ENCODE peak calls at places on chromosome 18, in seven cellular contexts. One of them, this sample, is unnamed. For H3K36me3, the result is how much of the 10 kb centered on the place peaks cover.

GRCh38 chr18:11689972-11690570 is 1.0 kb downstream of the GNAL start:
- DNase-seq in kidney: no peak
- DNase-seq in brain microvascular endothelial cell: no peak
- DNase-seq in GM12878: no peak
- DNase-seq in left ventricle myocardium inferior: no peak
- DNase-seq in right lobe of liver: no peak
- DNase-seq in OCI-LY7: no peak
- DNase-seq in this sample: no peak

GRCh38 chr18:9792565-9793226 is 84.6 kb downstream of the RAB31 start:
- DNase-seq in kidney: no peak
- DNase-seq in brain microvascular endothelial cell: no peak
- DNase-seq in GM12878: no peak
- DNase-seq in left ventricle myocardium inferior: no peak
- DNase-seq in right lobe of liver: no peak
- DNase-seq in OCI-LY7: peak
- DNase-seq in this sample: no peak

GRCh38 chr18:79884296-79884962 is 67.0 kb downstream of the SLC66A2 start:
- DNase-seq in kidney: no peak
- DNase-seq in brain microvascular endothelial cell: no peak
- DNase-seq in GM12878: no peak
- DNase-seq in left ventricle myocardium inferior: no peak
- DNase-seq in right lobe of liver: no peak
- DNase-seq in OCI-LY7: no peak
- DNase-seq in this sample: no peak

GRCh38 chr18:9437049-9437448 is 38.3 kb upstream of the RALBP1 start:
- DNase-seq in kidney: no peak
- DNase-seq in brain microvascular endothelial cell: no peak
- DNase-seq in GM12878: no peak
- DNase-seq in left ventricle myocardium inferior: no peak
- DNase-seq in right lobe of liver: no peak
- DNase-seq in OCI-LY7: no peak
- DNase-seq in this sample: no peak

GRCh38 chr18:59029663-59030421 is 109.8 kb upstream of the SEC11C start:
- DNase-seq in kidney: no peak
- DNase-seq in brain microvascular endothelial cell: no peak
- DNase-seq in GM12878: no peak
- DNase-seq in left ventricle myocardium inferior: no peak
- DNase-seq in right lobe of liver: no peak
- DNase-seq in OCI-LY7: no peak
- DNase-seq in this sample: no peak

GRCh38 chr18:9722691-9723090 is 14.6 kb downstream of the RAB31 start:
- DNase-seq in kidney: no peak
- DNase-seq in brain microvascular endothelial cell: no peak
- DNase-seq in GM12878: no peak
- DNase-seq in left ventricle myocardium inferior: no peak
- DNase-seq in right lobe of liver: peak
- DNase-seq in OCI-LY7: peak
- DNase-seq in this sample: no peak

GRCh38 chr18:56036673-56037072 is 448.7 kb upstream of the TCF4 start:
- DNase-seq in kidney: no peak
- DNase-seq in brain microvascular endothelial cell: no peak
- DNase-seq in GM12878: no peak
- DNase-seq in left ventricle myocardium inferior: no peak
- DNase-seq in right lobe of liver: no peak
- DNase-seq in OCI-LY7: no peak
- DNase-seq in this sample: no peak

GRCh38 chr18:7038330-7038846 is 79.2 kb downstream of the LAMA1 start:
- DNase-seq in kidney: peak
- DNase-seq in brain microvascular endothelial cell: peak
- DNase-seq in GM12878: no peak
- DNase-seq in left ventricle myocardium inferior: peak
- DNase-seq in right lobe of liver: peak
- DNase-seq in OCI-LY7: peak
- DNase-seq in this sample: peak

GRCh38 chr18:77035380-77035779 is 97.2 kb downstream of the MBP start:
- DNase-seq in kidney: no peak
- DNase-seq in brain microvascular endothelial cell: peak
- DNase-seq in GM12878: no peak
- DNase-seq in left ventricle myocardium inferior: no peak
- DNase-seq in right lobe of liver: no peak
- DNase-seq in OCI-LY7: no peak
- DNase-seq in this sample: no peak

GRCh38 chr18:77815666-77816338 is 566.2 kb downstream of the GALR1 start:
- DNase-seq in kidney: no peak
- DNase-seq in brain microvascular endothelial cell: no peak
- DNase-seq in GM12878: no peak
- DNase-seq in left ventricle myocardium inferior: no peak
- DNase-seq in right lobe of liver: no peak
- DNase-seq in OCI-LY7: no peak
- DNase-seq in this sample: no peak

GRCh38 chr18:23924813-23925212 is 89.7 kb upstream of the TTC39C start:
- DNase-seq in kidney: no peak
- DNase-seq in brain microvascular endothelial cell: peak
- DNase-seq in GM12878: no peak
- DNase-seq in left ventricle myocardium inferior: no peak
- DNase-seq in right lobe of liver: no peak
- DNase-seq in OCI-LY7: no peak
- DNase-seq in this sample: no peak

GRCh38 chr18:79511671-79512301 is 116.1 kb downstream of the NFATC1 start:
- DNase-seq in kidney: peak
- DNase-seq in brain microvascular endothelial cell: no peak
- DNase-seq in GM12878: no peak
- DNase-seq in left ventricle myocardium inferior: no peak
- DNase-seq in right lobe of liver: peak
- DNase-seq in OCI-LY7: no peak
- DNase-seq in this sample: no peak

GRCh38 chr18:12750076-12750707 is 47.4 kb downstream of the PSMG2 start:
- DNase-seq in kidney: no peak
- DNase-seq in brain microvascular endothelial cell: no peak
- DNase-seq in GM12878: peak
- DNase-seq in left ventricle myocardium inferior: no peak
- DNase-seq in right lobe of liver: no peak
- DNase-seq in OCI-LY7: peak
- DNase-seq in this sample: no peak

GRCh38 chr18:685438-685837 is 27.0 kb downstream of the ENOSF1 start:
- DNase-seq in kidney: no peak
- DNase-seq in brain microvascular endothelial cell: no peak
- DNase-seq in GM12878: no peak
- DNase-seq in left ventricle myocardium inferior: no peak
- DNase-seq in right lobe of liver: no peak
- DNase-seq in OCI-LY7: no peak
- DNase-seq in this sample: no peak

GRCh38 chr18:683531-683930 is 26.1 kb downstream of the TYMS start:
- DNase-seq in kidney: no peak
- DNase-seq in brain microvascular endothelial cell: no peak
- DNase-seq in GM12878: no peak
- DNase-seq in left ventricle myocardium inferior: no peak
- DNase-seq in right lobe of liver: no peak
- DNase-seq in OCI-LY7: no peak
- DNase-seq in this sample: no peak

GRCh38 chr18:681985-682384 is 24.5 kb downstream of the TYMS start:
- DNase-seq in kidney: no peak
- DNase-seq in brain microvascular endothelial cell: no peak
- DNase-seq in GM12878: no peak
- DNase-seq in left ventricle myocardium inferior: no peak
- DNase-seq in right lobe of liver: no peak
- DNase-seq in OCI-LY7: no peak
- DNase-seq in this sample: no peak

GRCh38 chr18:680392-680791 is 22.9 kb downstream of the TYMS start:
- DNase-seq in kidney: no peak
- DNase-seq in brain microvascular endothelial cell: no peak
- DNase-seq in GM12878: no peak
- DNase-seq in left ventricle myocardium inferior: no peak
- DNase-seq in right lobe of liver: no peak
- DNase-seq in OCI-LY7: no peak
- DNase-seq in this sample: no peak

DNA sequence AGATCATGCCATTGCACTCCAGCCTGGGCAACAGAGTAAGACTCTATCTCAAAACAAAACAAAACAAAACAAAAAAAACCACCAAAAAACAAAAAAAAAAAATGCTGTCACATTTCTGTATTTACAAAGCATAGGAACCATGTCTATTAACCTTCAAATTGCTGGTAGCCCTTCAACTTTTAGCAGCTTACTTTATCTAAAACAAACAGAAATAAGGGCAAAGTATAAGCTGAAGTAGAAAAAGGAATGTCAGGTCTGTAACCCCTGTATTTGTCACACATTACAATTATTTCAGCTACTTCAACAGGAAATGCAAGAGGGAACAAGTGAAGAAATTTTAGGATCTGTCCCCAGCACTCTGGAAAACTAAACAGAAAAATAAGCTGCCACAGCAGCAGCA is 25.4 kb downstream of the TYMS start:
- DNase-seq in kidney: no peak
- DNase-seq in brain microvascular endothelial cell: no peak
- DNase-seq in GM12878: no peak
- DNase-seq in left ventricle myocardium inferior: no peak
- DNase-seq in right lobe of liver: no peak
- DNase-seq in OCI-LY7: no peak
- DNase-seq in this sample: no peak
- H3K36me3 ChIP-seq in kidney: under half
- H3K36me3 ChIP-seq in brain microvascular endothelial cell: under half
- H3K36me3 ChIP-seq in GM12878: under half
- H3K36me3 ChIP-seq in left ventricle myocardium inferior: half or more
- H3K36me3 ChIP-seq in right lobe of liver: under half
- H3K36me3 ChIP-seq in OCI-LY7: under half
- H3K36me3 ChIP-seq in this sample: under half

GRCh38 chr18:51287818-51288508 is 90.5 kb upstream of the MEX3C start:
- DNase-seq in kidney: no peak
- DNase-seq in brain microvascular endothelial cell: no peak
- DNase-seq in GM12878: no peak
- DNase-seq in left ventricle myocardium inferior: no peak
- DNase-seq in right lobe of liver: no peak
- DNase-seq in OCI-LY7: no peak
- DNase-seq in this sample: no peak
- H3K4me3 ChIP-seq in kidney: no peak
- H3K4me3 ChIP-seq in brain microvascular endothelial cell: no peak
- H3K4me3 ChIP-seq in GM12878: no peak
- H3K4me3 ChIP-seq in left ventricle myocardium inferior: no peak
- H3K4me3 ChIP-seq in right lobe of liver: no peak
- H3K4me3 ChIP-seq in OCI-LY7: no peak
- H3K4me3 ChIP-seq in this sample: no peak

DNA sequence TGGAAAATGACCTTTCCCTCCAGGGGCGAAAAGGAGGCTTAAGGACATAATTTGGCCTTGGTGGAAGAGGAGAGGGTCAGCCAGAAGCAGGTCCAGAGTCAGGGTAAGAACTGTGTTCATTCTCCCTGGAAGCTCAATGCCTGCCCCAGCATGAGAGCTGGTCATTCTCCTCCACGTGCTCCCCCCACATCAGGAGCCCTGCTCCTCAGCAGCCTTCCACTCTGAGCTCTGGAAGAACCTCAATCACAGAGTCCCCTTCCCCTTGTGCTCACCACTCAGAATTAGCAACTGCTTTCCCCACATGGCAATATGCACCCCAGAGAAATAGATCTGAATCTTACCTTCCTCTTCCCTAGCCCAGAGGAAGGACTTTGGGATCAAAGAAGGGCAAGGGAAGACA is 115.4 kb downstream of the TMEM200C start:
- DNase-seq in kidney: no peak
- DNase-seq in brain microvascular endothelial cell: no peak
- DNase-seq in GM12878: no peak
- DNase-seq in left ventricle myocardium inferior: no peak
- DNase-seq in right lobe of liver: no peak
- DNase-seq in OCI-LY7: no peak
- DNase-seq in this sample: no peak
- TF ChIP-seq CTCF in kidney: no peak
- TF ChIP-seq CTCF in brain microvascular endothelial cell: no peak
- TF ChIP-seq CTCF in GM12878: no peak
- TF ChIP-seq CTCF in left ventricle myocardium inferior: no peak
- TF ChIP-seq CTCF in right lobe of liver: no peak
- TF ChIP-seq CTCF in OCI-LY7: no peak
- TF ChIP-seq CTCF in this sample: no peak

DNA sequence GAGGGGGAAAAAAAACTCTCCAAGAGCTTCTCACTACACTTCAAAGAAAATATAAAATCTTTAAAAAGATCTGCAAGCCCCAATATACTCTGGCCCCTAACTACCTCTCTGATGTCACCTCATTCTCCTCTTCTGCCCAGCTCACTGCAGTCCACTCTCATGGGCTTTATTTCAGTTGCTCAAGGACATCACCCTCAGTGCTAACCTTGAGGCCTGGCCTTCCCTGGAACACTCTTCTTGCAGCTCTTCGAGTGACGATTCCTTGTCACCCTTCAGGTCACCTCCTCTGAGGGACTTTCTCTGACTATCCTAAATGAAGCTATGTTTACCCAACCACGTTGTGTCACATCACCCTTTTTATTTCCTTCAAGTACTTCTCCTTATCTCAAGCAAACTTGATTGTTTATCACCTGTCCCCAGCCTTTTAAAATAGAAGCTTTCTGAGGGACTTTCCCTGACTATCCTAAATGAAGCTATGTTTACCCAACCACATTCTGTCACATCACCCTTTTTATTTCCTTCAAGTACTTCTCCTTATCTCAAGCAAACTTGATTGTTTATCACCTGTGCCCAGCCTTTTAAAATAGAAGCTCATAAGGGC is 10.4 kb downstream of the RTTN start:
- DNase-seq in kidney: no peak
- DNase-seq in brain microvascular endothelial cell: no peak
- DNase-seq in GM12878: peak
- DNase-seq in left ventricle myocardium inferior: no peak
- DNase-seq in right lobe of liver: no peak
- DNase-seq in OCI-LY7: no peak
- DNase-seq in this sample: no peak
- H3K36me3 ChIP-seq in kidney: under half
- H3K36me3 ChIP-seq in brain microvascular endothelial cell: under half
- H3K36me3 ChIP-seq in GM12878: under half
- H3K36me3 ChIP-seq in left ventricle myocardium inferior: half or more
- H3K36me3 ChIP-seq in right lobe of liver: under half
- H3K36me3 ChIP-seq in OCI-LY7: half or more
- H3K36me3 ChIP-seq in this sample: under half

DNA sequence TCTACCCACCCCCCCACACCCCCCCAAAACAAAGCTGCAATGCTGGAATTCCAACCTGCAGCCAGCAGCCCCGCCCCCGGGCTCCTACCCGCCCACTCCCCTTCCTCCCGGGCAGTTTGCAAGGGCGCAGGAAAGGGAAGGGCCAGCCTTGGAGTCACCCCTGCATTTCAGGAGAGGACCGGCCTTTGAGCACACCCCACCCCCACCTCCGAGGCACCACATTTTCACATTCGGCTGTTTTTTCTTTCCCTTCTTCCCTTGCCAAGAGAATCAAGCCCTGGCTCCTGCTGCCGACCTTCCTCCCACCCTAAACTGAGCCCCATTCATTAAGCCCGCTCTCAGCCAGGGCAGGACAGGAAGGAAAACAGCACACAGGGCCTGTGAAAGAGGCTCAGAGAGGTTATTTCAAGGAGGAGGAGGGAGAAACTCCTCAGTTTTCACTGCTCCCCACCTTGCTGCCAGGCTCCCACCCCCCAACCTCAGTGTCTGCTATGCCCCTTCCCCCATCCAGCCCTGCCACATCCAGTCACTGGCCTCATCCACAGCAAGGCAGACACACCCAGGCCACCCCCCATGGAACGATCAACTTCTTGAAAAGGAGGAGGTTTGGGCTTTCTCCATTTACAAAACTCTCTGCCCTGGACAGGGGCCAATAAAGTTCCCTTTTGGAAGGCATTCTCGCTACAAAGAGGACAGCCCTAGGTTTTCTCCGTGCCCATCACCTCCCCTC is 11.2 kb downstream of the SMAD7 start:
- DNase-seq in kidney: peak
- DNase-seq in brain microvascular endothelial cell: no peak
- DNase-seq in GM12878: no peak
- DNase-seq in left ventricle myocardium inferior: peak
- DNase-seq in right lobe of liver: no peak
- DNase-seq in OCI-LY7: no peak
- DNase-seq in this sample: no peak
- H3K4me3 ChIP-seq in kidney: peak
- H3K4me3 ChIP-seq in brain microvascular endothelial cell: peak
- H3K4me3 ChIP-seq in GM12878: peak
- H3K4me3 ChIP-seq in left ventricle myocardium inferior: peak
- H3K4me3 ChIP-seq in right lobe of liver: no peak
- H3K4me3 ChIP-seq in OCI-LY7: no peak
- H3K4me3 ChIP-seq in this sample: peak

GRCh38 chr18:50194623-50195532 is at the start of gene MYO5B:
- DNase-seq in kidney: peak
- DNase-seq in brain microvascular endothelial cell: no peak
- DNase-seq in GM12878: no peak
- DNase-seq in left ventricle myocardium inferior: peak
- DNase-seq in right lobe of liver: peak
- DNase-seq in OCI-LY7: peak
- DNase-seq in this sample: no peak
- TF ChIP-seq CTCF in kidney: peak
- TF ChIP-seq CTCF in brain microvascular endothelial cell: no peak
- TF ChIP-seq CTCF in GM12878: peak
- TF ChIP-seq CTCF in left ventricle myocardium inferior: peak
- TF ChIP-seq CTCF in right lobe of liver: peak
- TF ChIP-seq CTCF in OCI-LY7: peak
- TF ChIP-seq CTCF in this sample: peak

This sample was measured in thoracic aorta.